ENCODE peak calls at places on chromosomes 5 and 9, in ten cellular contexts. U is suprapubic skin, Y is prostate gland, Z is astrocyte, N is H9, C is A549, K is endothelial cell, J is Caco-2, P is astrocyte of the spinal cord, G is bronchial epithelial cell. E is an unnamed sample.

GRCh38 chr5:95715799-95716461 is 15.2 kb upstream of the RHOBTB3 start:
- DNase-seq in N (no peak), U (no peak), K (no peak), C (no peak), Y (no peak), G (peak; percentile 89), P (peak; percentile 88), J (no peak), Z (peak; percentile 89), E (no peak)

GRCh38 chr5:172533399-172534228 is 79.3 kb upstream of the SH3PXD2B start:
- DNase-seq in U (peak; percentile 72), K (no peak), J (no peak), N (peak; percentile 14), P (no peak), G (peak; percentile 35), Y (peak; percentile 69), C (no peak), Z (peak; percentile 16), E (no peak)

GRCh38 chr9:110217656-110218099 is 9.7 kb upstream of the C9orf152 start:
- DNase-seq in K (no peak), N (no peak), J (no peak), Y (peak; percentile 14), P (peak; percentile 59), G (peak; percentile 53), C (no peak), Z (peak; percentile 27), U (no peak), E (no peak)

GRCh38 chr5:65015767-65016166 is 247.0 kb downstream of the CWC27 start:
- DNase-seq in U (no peak), G (no peak), Y (no peak), Z (no peak), J (no peak), C (no peak), N (no peak), P (no peak), K (no peak), E (no peak)

GRCh38 chr9:127503379-127503921 is 52.1 kb downstream of the LRSAM1 start:
- DNase-seq in Y (no peak), K (no peak), Z (no peak), G (no peak), U (no peak), C (no peak), N (no peak), P (no peak), J (no peak), E (no peak)

GRCh38 chr5:180259260-180259611 is 32.6 kb downstream of the MAPK9 start:
- DNase-seq in J (no peak), G (peak; percentile 2), N (no peak), Z (peak; percentile 12), K (no peak), C (no peak), P (no peak), Y (no peak), U (no peak), E (no peak)

GRCh38 chr5:91178461-91178860 is 204.7 kb downstream of the ARRDC3 start:
- DNase-seq in P (no peak), C (no peak), K (no peak), Y (no peak), N (no peak), Z (peak; percentile 54), G (no peak), U (no peak), J (no peak), E (no peak)

GRCh38 chr5:94793113-94793815 is 174.8 kb downstream of the SLF1 start:
- DNase-seq in Z (peak; percentile 98), C (no peak), P (peak; percentile 92), J (no peak), K (no peak), G (peak; percentile 33), N (no peak), U (no peak), Y (no peak), E (no peak)

GRCh38 chr5:142063376-142063775 is 45.2 kb upstream of the NDFIP1 start:
- DNase-seq in K (no peak), J (no peak), U (no peak), C (no peak), Y (no peak), P (no peak), Z (no peak), G (no peak), N (no peak), E (no peak)

GRCh38 chr5:142063878-142064331 is 44.7 kb upstream of the NDFIP1 start:
- DNase-seq in K (peak; percentile 61), C (no peak), Y (no peak), P (peak; percentile 69), G (no peak), U (peak; percentile 86), Z (peak; percentile 65), N (peak; percentile 80), J (no peak), E (peak; percentile 73)

GRCh38 chr5:142057697-142058056 is 44.9 kb upstream of the GNPDA1 start:
- DNase-seq in N (no peak), G (peak; percentile 74), Y (no peak), K (no peak), P (no peak), U (no peak), J (no peak), Z (no peak), C (no peak), E (no peak)

GRCh38 chr5:142056831-142057696 is 44.2 kb upstream of the GNPDA1 start:
- DNase-seq in P (no peak), Z (no peak), K (no peak), Y (no peak), J (no peak), G (no peak), C (no peak), U (no peak), N (no peak), E (no peak)

DNA sequence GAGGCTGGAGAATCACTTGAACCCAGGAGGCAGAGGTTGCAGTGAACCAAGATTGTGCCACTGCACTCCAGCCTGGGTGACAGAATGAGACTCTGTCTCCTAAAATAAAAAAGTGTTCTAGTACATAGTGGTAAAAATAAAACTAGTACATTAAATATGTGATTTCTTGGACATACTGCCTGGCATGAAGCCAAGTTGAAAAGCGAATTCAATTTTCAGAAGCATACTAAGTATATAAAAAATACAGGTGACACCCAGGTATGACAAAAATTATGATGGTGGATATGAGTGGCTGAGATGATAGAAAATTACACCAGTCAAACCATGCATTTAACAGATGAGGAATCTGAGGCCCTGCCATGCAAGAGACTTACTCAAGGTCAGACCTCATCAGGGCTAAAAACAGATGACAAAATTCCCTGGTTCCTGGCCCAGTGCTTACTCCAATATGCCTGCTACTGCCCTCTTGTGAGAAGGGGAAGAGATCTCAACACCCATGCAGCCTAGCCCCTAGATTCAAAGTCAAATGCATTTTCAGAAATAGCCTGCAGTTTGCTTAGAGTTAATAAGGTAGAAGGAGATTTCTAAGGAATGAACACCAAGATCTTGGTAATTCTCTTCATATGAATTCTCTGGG is 46.6 kb upstream of the GNPDA1 start:
- DNase-seq in Y (no peak), C (no peak), P (no peak), U (no peak), K (no peak), Z (no peak), N (peak; percentile 38), J (no peak), G (no peak), E (no peak)
- TF ChIP-seq CTCF in Y (no peak), C (no peak), P (no peak), U (no peak), K (no peak), Z (no peak), N (peak; percentile 60), J (no peak), G (no peak), E (no peak)

DNA sequence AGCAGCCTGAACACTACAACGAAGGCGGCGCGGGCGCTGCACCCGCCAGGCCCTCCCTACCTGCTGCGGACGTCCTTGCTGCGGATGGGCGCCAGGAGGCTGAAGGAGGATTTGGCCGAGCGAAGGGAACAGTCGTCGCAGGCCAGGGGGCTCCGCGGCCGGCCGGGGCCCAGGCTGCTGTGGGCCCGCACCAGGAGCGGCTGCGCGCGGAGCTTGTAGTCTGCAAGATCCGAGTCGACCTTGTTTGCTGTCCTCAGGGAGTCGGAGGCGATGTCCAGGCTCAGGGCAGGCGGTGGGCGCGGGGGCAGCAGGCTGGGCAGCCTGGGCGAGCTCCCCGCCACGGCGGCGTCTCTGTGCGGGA is 1.1 kb downstream of the INPP5E start:
- DNase-seq in G (peak; percentile 2), P (peak; percentile 3), C (no peak), U (no peak), N (no peak), Y (no peak), Z (no peak), J (peak; percentile 28), K (peak; percentile 33), E (peak; percentile 54)
- TF ChIP-seq CTCF in G (no peak), P (no peak), C (no peak), U (no peak), N (no peak), Y (no peak), Z (no peak), J (no peak), K (no peak), E (no peak)

GRCh38 chr5:168073311-168073710 is 218.1 kb upstream of the WWC1 start:
- DNase-seq in K (no peak), Z (no peak), J (no peak), U (no peak), N (no peak), C (no peak), P (no peak), Y (no peak), G (peak; percentile 63), E (no peak)

GRCh38 chr5:168070761-168071160 is 220.7 kb upstream of the WWC1 start:
- DNase-seq in C (no peak), J (no peak), Z (no peak), Y (no peak), P (no peak), N (no peak), K (no peak), G (no peak), U (no peak), E (no peak)

GRCh38 chr5:168075387-168075786 is 216.1 kb upstream of the WWC1 start:
- DNase-seq in N (no peak), P (no peak), Y (no peak), J (no peak), C (no peak), U (no peak), Z (no peak), G (no peak), K (no peak), E (no peak)

GRCh38 chr5:168073991-168074800 is 217.2 kb upstream of the WWC1 start:
- DNase-seq in Y (no peak), Z (peak; percentile 96), J (no peak), G (peak; percentile 26), N (no peak), C (no peak), U (no peak), K (no peak), P (peak; percentile 41), E (no peak)

DNA sequence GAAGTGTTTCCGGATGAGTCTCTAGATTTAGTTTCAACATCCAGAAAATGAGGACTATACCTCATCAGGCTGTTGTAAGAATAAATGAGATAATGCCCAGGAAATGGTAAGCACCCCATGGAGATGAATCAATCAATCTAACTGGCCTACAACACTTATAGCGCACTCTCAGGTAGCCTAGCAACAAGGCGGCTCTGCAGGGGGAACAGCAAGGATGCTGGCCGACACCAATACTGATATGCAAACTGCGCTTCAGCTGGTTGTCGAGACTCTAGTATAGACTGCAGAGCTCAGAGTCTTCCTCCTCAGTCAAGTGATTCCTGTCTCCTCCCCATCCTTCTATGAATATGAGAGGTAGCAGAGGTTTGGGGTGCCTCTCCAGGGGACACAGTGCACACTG is 218.8 kb upstream of the WWC1 start:
- DNase-seq in Z (no peak), N (no peak), P (no peak), J (no peak), U (no peak), K (no peak), G (no peak), C (no peak), Y (no peak), E (no peak)
- TF ChIP-seq CTCF in Z (no peak), N (no peak), P (no peak), J (no peak), U (no peak), K (no peak), G (no peak), C (no peak), Y (no peak), E (no peak)

GRCh38 chr5:131265318-131265803 is 1.5 kb downstream of the CDC42SE2 start:
- DNase-seq in G (peak; percentile 66), Z (no peak), U (no peak), J (peak; percentile 41), C (peak; percentile 56), N (no peak), K (no peak), Y (peak; percentile 26), P (peak; percentile 27), E (no peak)
- TF ChIP-seq CTCF in G (peak; percentile 26), Z (peak; percentile 40), U (no peak), J (peak; percentile 28), C (peak; percentile 29), N (peak; percentile 47), K (peak; percentile 24), Y (no peak), P (peak; percentile 37), E (peak; percentile 42)

E was measured in glutamatergic neuron.